ENCODE peak calls at places on chromosomes 13 and 19, in nine cellular contexts. F, N, P, R, E, T, H, U and J are unnamed samples.

GRCh38 chr13:30997697-30998547 is 65.5 kb downstream of the TEX26 start:
- DNase-seq in U (no peak), F (no peak), T (no peak), R (no peak), P (no peak), H (no peak), E (no peak), N (no peak), J (no peak)

GRCh38 chr19:53771133-53771532 is 53.0 kb downstream of the NLRP12 start:
- DNase-seq in R (no peak), U (no peak), P (no peak), E (no peak), N (no peak), T (no peak), F (peak), H (no peak), J (no peak)

GRCh38 chr19:50994129-50994528 is 7.3 kb downstream of the KLK8 start:
- DNase-seq in H (no peak), P (peak), E (no peak), R (no peak), F (no peak), T (no peak), U (no peak), N (peak), J (peak)

GRCh38 chr13:112900691-112901091 is 68.3 kb upstream of the MCF2L start:
- DNase-seq in N (no peak), F (no peak), H (no peak), T (no peak), U (no peak), P (peak), R (no peak), E (no peak), J (no peak)

GRCh38 chr13:28865312-28865711 is 45.2 kb downstream of the MTUS2 start:
- DNase-seq in P (no peak), T (no peak), N (no peak), E (no peak), F (no peak), U (no peak), R (no peak), H (no peak), J (no peak)

GRCh38 chr19:46270521-46271256 is 26.2 kb upstream of the HIF3A start:
- DNase-seq in F (no peak), P (no peak), T (no peak), N (no peak), U (no peak), H (no peak), R (no peak), E (no peak), J (no peak)

GRCh38 chr19:48196321-48196761 is 25.9 kb downstream of the ZSWIM9 start:
- DNase-seq in U (no peak), P (peak), T (no peak), E (no peak), N (no peak), F (no peak), H (no peak), R (no peak), J (no peak)

GRCh38 chr19:3136684-3137055 is 837 bp downstream of the GNA15 start:
- DNase-seq in P (peak), H (no peak), E (no peak), U (no peak), T (no peak), R (no peak), F (no peak), N (no peak), J (peak)

GRCh38 chr13:98103942-98104880 is 38.7 kb upstream of the FARP1 start:
- DNase-seq in U (peak), T (peak), H (no peak), F (no peak), E (no peak), R (no peak), N (no peak), P (no peak), J (no peak)

GRCh38 chr13:32426981-32427851 is 714 bp downstream of the N4BP2L1 start:
- DNase-seq in T (peak), E (no peak), N (no peak), P (peak), F (peak), R (peak), U (peak), H (no peak), J (peak)

GRCh38 chr19:5395996-5396939 is 55.7 kb upstream of the PTPRS start:
- DNase-seq in U (no peak), H (no peak), P (peak), N (no peak), T (no peak), R (no peak), F (no peak), E (no peak), J (no peak)

GRCh38 chr13:20475927-20476691 is 49.5 kb downstream of the CRYL1 start:
- DNase-seq in H (peak), U (no peak), R (peak), F (peak), P (peak), E (no peak), N (peak), T (no peak), J (peak)

GRCh38 chr13:31699650-31700049 is 39.7 kb upstream of the RXFP2 start:
- DNase-seq in R (no peak), F (no peak), E (no peak), P (peak), T (peak), H (no peak), N (peak), U (peak), J (no peak)

GRCh38 chr19:1445932-1446712 is 3.8 kb upstream of the APC2 start:
- DNase-seq in F (no peak), P (peak), N (peak), U (no peak), R (no peak), E (no peak), T (no peak), H (no peak), J (no peak)

GRCh38 chr19:39449116-39449797 is 3.9 kb downstream of the SUPT5H start:
- DNase-seq in H (no peak), R (no peak), U (no peak), F (no peak), E (no peak), T (no peak), P (no peak), N (no peak), J (no peak)

GRCh38 chr13:106095406-106095805 is 440.1 kb downstream of the EFNB2 start:
- DNase-seq in F (no peak), T (no peak), U (no peak), N (no peak), H (no peak), R (no peak), E (no peak), P (no peak), J (no peak)

GRCh38 chr19:20162821-20163220 is 4.2 kb upstream of the ZNF486 start:
- DNase-seq in E (no peak), U (no peak), T (no peak), N (no peak), F (no peak), H (no peak), R (no peak), P (no peak), J (peak)

GRCh38 chr13:110676511-110677204 is 29.3 kb downstream of the CARS2 start:
- DNase-seq in H (no peak), T (no peak), F (peak), E (no peak), R (no peak), U (no peak), N (no peak), P (no peak), J (no peak)

GRCh38 chr19:23972161-23972560 is 57.5 kb downstream of the ZNF726 start:
- DNase-seq in R (no peak), N (no peak), T (no peak), E (no peak), F (no peak), P (no peak), U (no peak), H (no peak), J (no peak)

GRCh38 chr13:77729502-77730221 is 32.2 kb downstream of the SLAIN1 start:
- DNase-seq in H (no peak), U (no peak), T (no peak), P (no peak), N (no peak), E (no peak), R (no peak), F (no peak), J (no peak)

GRCh38 chr19:45766919-45767346 is 2.1 kb downstream of the SIX5 start:
- DNase-seq in F (peak), T (peak), N (no peak), R (no peak), U (peak), E (no peak), H (no peak), P (peak), J (no peak)

GRCh38 chr13:107882708-107883560 is 332.4 kb downstream of the LIG4 start:
- DNase-seq in H (no peak), U (no peak), R (no peak), F (no peak), N (no peak), T (no peak), E (no peak), P (no peak), J (no peak)

GRCh38 chr13:109945206-109945960 is 159.0 kb upstream of the IRS2 start:
- DNase-seq in U (peak), T (peak), R (no peak), F (no peak), P (no peak), N (no peak), E (peak), H (peak), J (no peak)

GRCh38 chr19:55477905-55478304 is 1.5 kb downstream of the ZNF628 start:
- DNase-seq in H (no peak), P (no peak), E (no peak), T (no peak), R (no peak), F (no peak), U (no peak), N (no peak), J (no peak)

GRCh38 chr19:9528757-9529336 is 9.6 kb downstream of the ZNF426 start:
- DNase-seq in H (no peak), E (no peak), T (peak), F (no peak), U (no peak), N (no peak), R (no peak), P (no peak), J (no peak)

GRCh38 chr13:67106502-67107057 is 123.6 kb downstream of the PCDH9 start:
- DNase-seq in F (no peak), U (no peak), H (no peak), N (no peak), P (no peak), R (no peak), E (no peak), T (no peak), J (no peak)

GRCh38 chr13:79423801-79424642 is 18.0 kb upstream of the RBM26 start:
- DNase-seq in E (peak), R (no peak), T (peak), F (peak), U (peak), N (peak), H (peak), P (no peak), J (no peak)

GRCh38 chr19:2053601-2054389 is 2.8 kb upstream of the MKNK2 start:
- DNase-seq in E (no peak), P (no peak), H (no peak), F (peak), T (no peak), R (no peak), N (no peak), U (no peak), J (no peak)

GRCh38 chr19:47324502-47324901 is 7.5 kb upstream of the C5AR2 start:
- DNase-seq in P (no peak), F (peak), H (no peak), U (no peak), E (no peak), T (peak), R (no peak), N (no peak), J (no peak)

GRCh38 chr13:31722684-31723083 is 16.6 kb upstream of the RXFP2 start:
- DNase-seq in H (no peak), F (no peak), N (no peak), E (no peak), U (peak), P (no peak), T (peak), R (no peak), J (no peak)